ENCODE peak calls at places on chromosomes 16 and 17, in five cellular contexts. Y is lung, Q is endothelial cell, H is fibroblast of mammary gland, V is ascending aorta. B is an unnamed sample.

GRCh38 chr17:43171761-43172487 is 910 bp downstream of the NBR1 start:
- DNase-seq in Q (peak), Y (no peak), H (peak), V (peak), B (no peak)

GRCh38 chr16:3017806-3018506 is at the start of gene CLDN6:
- DNase-seq in Y (no peak), V (no peak), H (no peak), Q (peak), B (peak)

GRCh38 chr17:57523926-57524634 is 221.0 kb downstream of the CCDC182 start:
- DNase-seq in V (peak), Y (peak), Q (no peak), H (peak), B (no peak)

GRCh38 chr17:57988301-57989010 is 402 bp upstream of the VEZF1 start:
- DNase-seq in Q (no peak), V (peak), H (peak), Y (peak), B (no peak)

GRCh38 chr16:57530104-57530522 is 6.3 kb downstream of the CCDC102A start:
- DNase-seq in Y (no peak), H (peak), V (peak), Q (no peak), B (no peak)

GRCh38 chr17:8875416-8875815 is 7.9 kb upstream of the PIK3R6 start:
- DNase-seq in Q (no peak), H (no peak), Y (no peak), V (no peak), B (no peak)

GRCh38 chr16:28326881-28327610 is 34.7 kb downstream of the SBK1 start:
- DNase-seq in Q (peak), V (no peak), Y (peak), H (peak), B (peak)

GRCh38 chr17:75877752-75878173 is 618 bp downstream of the TRIM47 start:
- DNase-seq in H (peak), V (peak), Q (peak), Y (peak), B (peak)

GRCh38 chr16:23521037-23521743 is 10.9 kb upstream of the GGA2 start:
- DNase-seq in V (no peak), H (no peak), Y (no peak), Q (no peak), B (no peak)

GRCh38 chr17:41467546-41467945 is 360 bp upstream of the KRT32 start:
- DNase-seq in H (peak), Y (no peak), Q (no peak), V (no peak), B (no peak)

GRCh38 chr17:42270175-42270545 is 6.0 kb downstream of the STAT5B start:
- DNase-seq in H (peak), V (no peak), Y (no peak), Q (no peak), B (no peak)

GRCh38 chr16:49455991-49456745 is 82.6 kb downstream of the C16orf78 start:
- DNase-seq in Q (no peak), V (peak), H (no peak), Y (no peak), B (no peak)

GRCh38 chr16:68908000-68908313 is 64.6 kb downstream of the TANGO6 start:
- DNase-seq in V (no peak), Y (no peak), H (no peak), Q (no peak), B (no peak)

GRCh38 chr16:1919680-1919998 is 1.4 kb upstream of the HS3ST6 start:
- DNase-seq in Y (no peak), H (no peak), Q (no peak), V (no peak), B (no peak)

GRCh38 chr16:56310685-56311084 is 114.7 kb downstream of the AMFR start:
- DNase-seq in V (no peak), Q (no peak), Y (no peak), H (no peak), B (no peak)

GRCh38 chr17:78971764-78972506 is 7.8 kb downstream of the LGALS3BP start:
- DNase-seq in H (no peak), V (no peak), Q (no peak), Y (no peak), B (no peak)

GRCh38 chr16:86546638-86547013 is 8.4 kb downstream of the MTHFSD start:
- DNase-seq in Q (no peak), Y (no peak), V (no peak), H (no peak), B (no peak)

GRCh38 chr17:17161759-17162158 is 44.4 kb downstream of the PLD6 start:
- DNase-seq in H (no peak), V (no peak), Q (no peak), Y (no peak), B (no peak)

GRCh38 chr17:29039764-29040598 is 3.0 kb upstream of the PIPOX start:
- DNase-seq in Y (no peak), Q (no peak), V (no peak), H (peak), B (no peak)

GRCh38 chr17:34307110-34307509 is 12.1 kb upstream of the CCL8 start:
- DNase-seq in Y (peak), Q (no peak), H (peak), V (no peak), B (no peak)

GRCh38 chr17:60522889-60523626 is 3.0 kb downstream of the APPBP2 start:
- DNase-seq in H (no peak), V (no peak), Y (no peak), Q (no peak), B (no peak)

GRCh38 chr17:65474658-65475057 is 86.8 kb downstream of the AXIN2 start:
- DNase-seq in Y (no peak), V (no peak), Q (no peak), H (no peak), B (no peak)
- TF ChIP-seq CTCF in Y (no peak), V (no peak), Q (no peak), H (no peak), B (no peak)

GRCh38 chr16:30797670-30798309 is 10.8 kb upstream of the ZNF629 start:
- DNase-seq in Y (no peak), Q (no peak), H (no peak), V (no peak), B (no peak)
- TF ChIP-seq CTCF in Y (no peak), Q (no peak), H (no peak), V (no peak), B (no peak)

GRCh38 chr17:40111221-40112128 is 10.3 kb upstream of the MSL1 start:
- DNase-seq in Q (peak), V (peak), H (peak), Y (peak), B (peak)

GRCh38 chr17:40107266-40107980 is 7.0 kb upstream of the NR1D1 start:
- DNase-seq in V (no peak), Y (no peak), H (peak), Q (no peak), B (no peak)

GRCh38 chr17:40110457-40110856 is 10.1 kb upstream of the NR1D1 start:
- DNase-seq in Q (no peak), H (no peak), Y (no peak), V (no peak), B (no peak)

GRCh38 chr17:40110026-40110425 is 9.6 kb upstream of the NR1D1 start:
- DNase-seq in H (no peak), Q (no peak), Y (no peak), V (no peak), B (no peak)

GRCh38 chr17:40109471-40109824 is 9.1 kb upstream of the NR1D1 start:
- DNase-seq in Y (no peak), V (no peak), H (peak), Q (no peak), B (no peak)
- TF ChIP-seq CTCF in Y (no peak), V (no peak), H (peak), Q (no peak), B (no peak)

DNA sequence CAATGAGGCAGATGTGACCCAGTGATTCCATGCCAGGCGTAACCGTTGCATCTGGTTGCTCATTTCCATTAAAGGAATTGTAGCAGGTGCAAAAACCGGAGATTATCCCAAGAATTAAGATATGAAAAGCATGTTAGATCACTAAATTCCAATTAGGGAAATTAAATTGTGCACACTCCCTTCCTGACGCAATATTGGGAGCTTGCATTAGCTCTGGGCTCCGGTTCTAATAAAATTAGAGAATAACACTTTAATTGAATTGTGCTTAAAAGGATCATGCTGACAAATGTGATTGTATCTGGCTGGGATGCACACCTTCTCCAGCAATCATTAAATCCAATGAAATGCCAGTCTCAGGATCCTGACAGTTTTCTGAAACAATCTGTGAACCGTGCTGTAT is 38.1 kb downstream of the IRX5 start:
- DNase-seq in V (peak), Y (no peak), Q (no peak), H (no peak), B (no peak)
- TF ChIP-seq CTCF in V (no peak), Y (no peak), Q (no peak), H (no peak), B (no peak)

B was measured in progenitor cell of endocrine pancreas.